ENCODE peak calls at places on chromosomes 7 and 10, in ten cellular contexts. T is prostate gland, F is A549, A is endothelial cell of umbilical vein, Z is esophagus squamous epithelium, X is HCT116, E is adrenal gland, D is HepG2, G is Peyer's patch, N is thyroid gland. V is an unnamed sample. For H3K9me3, the result is how much of the 10 kb centered on the place peaks cover.

GRCh38 chr7:30172451-30172850 is 37.7 kb downstream of the MTURN start:
- DNase-seq in T (no peak), F (no peak), A (no peak), Z (no peak), X (no peak), E (no peak), D (no peak), G (no peak), N (no peak), V (no peak)

GRCh38 chr7:36272567-36273269 is 116.9 kb upstream of the ANLN start:
- DNase-seq in T (no peak), F (no peak), A (no peak), Z (no peak), X (no peak), E (no peak), D (peak), G (no peak), N (no peak), V (peak)

GRCh38 chr10:931326-932318 is at the start of gene LARP4B:
- DNase-seq in T (peak), F (peak), A (peak), Z (peak), X (peak), E (peak), D (peak), G (peak), N (peak), V (peak)

GRCh38 chr7:70673833-70674232 is 458.1 kb upstream of the GALNT17 start:
- DNase-seq in T (no peak), F (no peak), A (no peak), Z (no peak), X (no peak), E (no peak), D (no peak), G (no peak), N (no peak), V (no peak)

GRCh38 chr7:76246804-76247389 is 45.2 kb downstream of the SRRM3 start:
- DNase-seq in T (no peak), F (no peak), A (no peak), Z (no peak), X (no peak), E (no peak), D (peak), G (no peak), N (no peak), V (no peak)

GRCh38 chr7:132352774-132353173 is 223.5 kb downstream of the PLXNA4 start:
- DNase-seq in T (no peak), F (no peak), A (no peak), Z (no peak), X (no peak), E (no peak), D (no peak), G (no peak), N (no peak), V (no peak)

GRCh38 chr10:29120216-29120615 is 168.7 kb upstream of the LYZL1 start:
- DNase-seq in T (no peak), F (peak), A (no peak), Z (no peak), X (no peak), E (peak), D (no peak), G (no peak), N (no peak), V (no peak)

GRCh38 chr10:45470098-45471012 is 96.3 kb downstream of the ALOX5 start:
- DNase-seq in T (peak), F (no peak), A (peak), Z (no peak), X (no peak), E (no peak), D (peak), G (peak), N (peak), V (no peak)

GRCh38 chr10:99456207-99456606 is 25.8 kb upstream of the GOT1 start:
- DNase-seq in T (no peak), F (no peak), A (no peak), Z (no peak), X (no peak), E (no peak), D (no peak), G (no peak), N (no peak), V (no peak)

GRCh38 chr10:95821766-95822165 is 65.8 kb downstream of the ENTPD1 start:
- DNase-seq in T (no peak), F (no peak), A (no peak), Z (no peak), X (no peak), E (no peak), D (no peak), G (no peak), N (no peak), V (no peak)

GRCh38 chr10:114779803-114780609 is 41.6 kb upstream of the FHIP2A start:
- DNase-seq in T (peak), F (peak), A (peak), Z (no peak), X (peak), E (no peak), D (peak), G (no peak), N (no peak), V (no peak)

GRCh38 chr10:43042503-43043341 is 34.1 kb upstream of the RET start:
- DNase-seq in T (no peak), F (no peak), A (no peak), Z (no peak), X (no peak), E (no peak), D (no peak), G (no peak), N (no peak), V (peak)

GRCh38 chr10:102225646-102226541 is at the start of gene ELOVL3:
- DNase-seq in T (peak), F (peak), A (peak), Z (peak), X (peak), E (peak), D (peak), G (peak), N (peak), V (peak)
- TF ChIP-seq POLR2A in T (no peak), F (peak), A (no peak), Z (peak), X (peak), E (peak), D (no peak), G (no peak), N (no peak), V (peak)

DNA sequence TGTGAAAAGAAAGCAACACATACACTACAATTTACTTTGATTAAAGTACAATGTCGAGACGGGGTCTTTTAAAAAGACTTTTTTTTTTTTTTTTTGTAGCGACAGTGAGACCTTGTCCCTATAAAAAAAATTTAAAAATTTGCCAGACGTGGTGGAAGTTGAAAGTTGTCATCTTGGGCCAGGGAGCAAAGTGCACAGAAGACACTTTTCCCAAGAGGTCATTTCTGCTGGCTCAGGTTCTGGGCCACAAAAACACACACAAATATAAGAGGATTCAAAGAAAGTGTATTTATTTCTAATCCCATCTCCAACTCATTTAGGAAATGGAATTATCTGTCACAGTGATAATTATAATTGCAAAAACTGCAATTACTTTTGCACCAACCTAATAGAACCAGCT is 24.7 kb downstream of the SLC26A3 start:
- DNase-seq in T (no peak), F (no peak), A (no peak), Z (no peak), X (no peak), E (no peak), D (no peak), G (no peak), N (no peak), V (no peak)
- H3K9me3 ChIP-seq in T (under half), F (under half), A (under half), Z (under half), X (under half), E (under half), D (under half), G (under half), N (under half), V (under half)

GRCh38 chr7:34341331-34341730 is 316.7 kb upstream of the NPSR1 start:
- DNase-seq in T (no peak), F (no peak), A (peak), Z (no peak), X (no peak), E (no peak), D (no peak), G (no peak), N (no peak), V (no peak)

GRCh38 chr7:34339061-34339526 is 318.9 kb upstream of the NPSR1 start:
- DNase-seq in T (no peak), F (no peak), A (peak), Z (no peak), X (peak), E (no peak), D (peak), G (no peak), N (no peak), V (no peak)

GRCh38 chr7:34333184-34333583 is 324.8 kb upstream of the NPSR1 start:
- DNase-seq in T (no peak), F (no peak), A (no peak), Z (no peak), X (no peak), E (no peak), D (no peak), G (no peak), N (no peak), V (no peak)

GRCh38 chr7:34333925-34334324 is 324.1 kb upstream of the NPSR1 start:
- DNase-seq in T (no peak), F (no peak), A (no peak), Z (no peak), X (no peak), E (no peak), D (no peak), G (no peak), N (no peak), V (no peak)

GRCh38 chr7:34337163-34337562 is 320.9 kb upstream of the NPSR1 start:
- DNase-seq in T (no peak), F (no peak), A (no peak), Z (no peak), X (no peak), E (no peak), D (no peak), G (no peak), N (no peak), V (no peak)
- TF ChIP-seq POLR2A in T (no peak), F (no peak), A (no peak), Z (no peak), X (no peak), E (no peak), D (no peak), G (no peak), N (no peak), V (no peak)

GRCh38 chr7:157943561-157943960 is 606.8 kb downstream of the DNAJB6 start:
- DNase-seq in T (no peak), F (no peak), A (no peak), Z (no peak), X (no peak), E (no peak), D (no peak), G (no peak), N (no peak), V (no peak)

GRCh38 chr7:157945401-157945800 is 608.6 kb downstream of the DNAJB6 start:
- DNase-seq in T (no peak), F (no peak), A (no peak), Z (no peak), X (no peak), E (no peak), D (no peak), G (no peak), N (no peak), V (no peak)

GRCh38 chr7:157944051-157944450 is 607.2 kb downstream of the DNAJB6 start:
- DNase-seq in T (no peak), F (no peak), A (no peak), Z (no peak), X (no peak), E (no peak), D (no peak), G (no peak), N (no peak), V (no peak)

GRCh38 chr7:157946398-157947060 is 609.7 kb downstream of the DNAJB6 start:
- DNase-seq in T (no peak), F (no peak), A (no peak), Z (no peak), X (no peak), E (no peak), D (no peak), G (no peak), N (no peak), V (no peak)

DNA sequence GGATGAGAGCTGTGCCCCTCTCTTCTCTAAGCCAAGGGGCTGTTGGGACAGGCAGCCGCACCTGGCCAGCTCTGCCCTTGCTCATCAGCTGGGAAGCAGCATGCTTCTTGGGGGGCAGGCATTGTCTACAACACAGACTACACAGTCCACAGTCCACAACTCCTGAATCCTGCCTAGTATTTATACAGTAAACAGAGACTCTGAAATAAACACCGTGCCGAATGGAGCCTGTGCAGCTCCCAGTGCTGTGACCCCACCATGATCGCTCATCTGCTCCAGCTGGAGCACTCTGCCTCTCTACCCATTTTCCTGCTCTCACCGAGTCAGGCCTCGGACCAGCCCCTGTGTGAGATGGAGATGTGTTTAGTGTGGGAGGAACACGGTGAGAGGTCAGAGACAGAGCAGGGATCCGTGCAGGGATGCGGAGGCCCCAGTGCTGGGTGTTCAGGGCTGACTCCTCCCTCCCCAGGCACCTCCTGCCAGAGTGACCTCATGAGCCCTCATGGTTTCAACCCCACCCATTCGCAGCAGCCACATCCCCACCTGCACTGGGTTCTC is 608.0 kb downstream of the DNAJB6 start:
- DNase-seq in T (no peak), F (no peak), A (no peak), Z (no peak), X (no peak), E (no peak), D (peak), G (no peak), N (no peak), V (no peak)
- H3K9me3 ChIP-seq in T (under half), F (under half), A (under half), Z (under half), X (under half), E (under half), D (under half), G (under half), N (under half), V (under half)

GRCh38 chr7:99394188-99394502 is 14.3 kb downstream of the PDAP1 start:
- DNase-seq in T (no peak), F (no peak), A (no peak), Z (no peak), X (no peak), E (no peak), D (no peak), G (no peak), N (no peak), V (no peak)
- TF ChIP-seq POLR2A in T (no peak), F (no peak), A (no peak), Z (no peak), X (no peak), E (no peak), D (no peak), G (no peak), N (no peak), V (no peak)

DNA sequence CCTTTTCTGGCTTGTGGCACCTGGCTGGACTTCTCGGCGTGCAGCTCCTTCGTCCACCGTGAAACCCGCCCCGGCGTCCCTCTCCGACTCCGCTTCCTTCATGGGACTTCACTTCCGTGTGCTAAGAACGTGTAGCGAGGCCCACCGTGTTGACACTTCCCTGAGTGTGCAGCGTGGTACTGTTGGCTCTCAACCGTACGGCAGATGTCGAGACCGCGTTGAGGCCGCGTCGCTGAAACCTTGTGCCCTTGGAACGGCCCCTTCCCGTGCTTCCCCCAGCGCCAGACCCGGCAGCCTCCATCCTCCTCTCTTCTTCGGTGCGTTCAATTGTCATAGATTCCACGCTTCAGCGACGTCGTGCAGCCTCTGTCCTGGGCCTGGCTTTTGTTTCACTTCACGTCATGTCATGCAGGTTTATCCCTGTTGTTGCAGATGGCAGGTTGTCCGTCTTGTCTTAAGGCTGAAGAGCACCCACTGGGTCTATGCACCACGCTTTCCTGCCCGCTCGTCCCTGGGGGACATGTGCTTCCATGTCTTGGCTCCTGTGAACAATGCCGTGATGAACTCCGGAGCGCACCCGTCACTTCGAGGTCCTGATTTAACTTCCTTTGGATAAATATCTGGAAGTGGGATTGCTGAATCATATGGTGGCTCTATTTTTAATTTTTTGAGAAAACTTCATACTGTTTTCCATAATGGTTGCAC is 465.3 kb downstream of the DNAJB6 start:
- DNase-seq in T (no peak), F (no peak), A (no peak), Z (no peak), X (no peak), E (no peak), D (no peak), G (no peak), N (no peak), V (no peak)
- H3K9me3 ChIP-seq in T (under half), F (under half), A (under half), Z (under half), X (under half), E (under half), D (under half), G (under half), N (under half), V (under half)

V was measured in body of pancreas.